ENCODE peak calls at places on chromosomes 16 and 17, in eight cellular contexts. One of them, this sample, is unnamed.

GRCh38 chr17:38687291-38687690 is 12.5 kb upstream of the EPOP start:
- DNase-seq in RWPE1: no peak
- DNase-seq in endothelial cell: no peak
- DNase-seq in CD8-positive, alpha-beta T cell: no peak
- DNase-seq in right lobe of liver: no peak
- DNase-seq in nephron progenitor cell: no peak
- DNase-seq in heart left ventricle: no peak
- DNase-seq in fibroblast of lung: peak
- DNase-seq in this sample: no peak

GRCh38 chr17:50831430-50832064 is 3.8 kb upstream of the WFIKKN2 start:
- DNase-seq in RWPE1: no peak
- DNase-seq in endothelial cell: no peak
- DNase-seq in CD8-positive, alpha-beta T cell: no peak
- DNase-seq in right lobe of liver: no peak
- DNase-seq in nephron progenitor cell: no peak
- DNase-seq in heart left ventricle: no peak
- DNase-seq in fibroblast of lung: no peak
- DNase-seq in this sample: no peak

GRCh38 chr16:17723735-17724134 is 253.0 kb upstream of the XYLT1 start:
- DNase-seq in RWPE1: no peak
- DNase-seq in endothelial cell: no peak
- DNase-seq in CD8-positive, alpha-beta T cell: no peak
- DNase-seq in right lobe of liver: no peak
- DNase-seq in nephron progenitor cell: no peak
- DNase-seq in heart left ventricle: no peak
- DNase-seq in fibroblast of lung: peak
- DNase-seq in this sample: no peak

GRCh38 chr17:81434079-81434478 is 38.8 kb downstream of the BAHCC1 start:
- DNase-seq in RWPE1: no peak
- DNase-seq in endothelial cell: no peak
- DNase-seq in CD8-positive, alpha-beta T cell: no peak
- DNase-seq in right lobe of liver: no peak
- DNase-seq in nephron progenitor cell: no peak
- DNase-seq in heart left ventricle: no peak
- DNase-seq in fibroblast of lung: peak
- DNase-seq in this sample: no peak

GRCh38 chr17:28938552-28938951 is 12.8 kb downstream of the PHF12 start:
- DNase-seq in RWPE1: no peak
- DNase-seq in endothelial cell: no peak
- DNase-seq in CD8-positive, alpha-beta T cell: no peak
- DNase-seq in right lobe of liver: peak
- DNase-seq in nephron progenitor cell: no peak
- DNase-seq in heart left ventricle: peak
- DNase-seq in fibroblast of lung: no peak
- DNase-seq in this sample: no peak

GRCh38 chr16:20114356-20114755 is 40.7 kb upstream of the GPR139 start:
- DNase-seq in RWPE1: peak
- DNase-seq in endothelial cell: no peak
- DNase-seq in CD8-positive, alpha-beta T cell: no peak
- DNase-seq in right lobe of liver: no peak
- DNase-seq in nephron progenitor cell: no peak
- DNase-seq in heart left ventricle: no peak
- DNase-seq in fibroblast of lung: no peak
- DNase-seq in this sample: no peak

GRCh38 chr17:19457830-19458271 is 46.8 kb downstream of the RNF112 start:
- DNase-seq in RWPE1: no peak
- DNase-seq in endothelial cell: no peak
- DNase-seq in CD8-positive, alpha-beta T cell: no peak
- DNase-seq in right lobe of liver: no peak
- DNase-seq in nephron progenitor cell: no peak
- DNase-seq in heart left ventricle: no peak
- DNase-seq in fibroblast of lung: no peak
- DNase-seq in this sample: no peak

GRCh38 chr16:85019659-85020245 is 7.8 kb upstream of the KIAA0513 start:
- DNase-seq in RWPE1: no peak
- DNase-seq in endothelial cell: no peak
- DNase-seq in CD8-positive, alpha-beta T cell: no peak
- DNase-seq in right lobe of liver: peak
- DNase-seq in nephron progenitor cell: no peak
- DNase-seq in heart left ventricle: no peak
- DNase-seq in fibroblast of lung: no peak
- DNase-seq in this sample: no peak

GRCh38 chr17:65198653-65199382 is 61.6 kb downstream of the RGS9 start:
- DNase-seq in RWPE1: peak
- DNase-seq in endothelial cell: no peak
- DNase-seq in CD8-positive, alpha-beta T cell: peak
- DNase-seq in right lobe of liver: no peak
- DNase-seq in nephron progenitor cell: peak
- DNase-seq in heart left ventricle: no peak
- DNase-seq in fibroblast of lung: peak
- DNase-seq in this sample: no peak

GRCh38 chr16:3094289-3095027 is 4.6 kb downstream of the ZSCAN10 start:
- DNase-seq in RWPE1: no peak
- DNase-seq in endothelial cell: peak
- DNase-seq in CD8-positive, alpha-beta T cell: peak
- DNase-seq in right lobe of liver: no peak
- DNase-seq in nephron progenitor cell: no peak
- DNase-seq in heart left ventricle: no peak
- DNase-seq in fibroblast of lung: no peak
- DNase-seq in this sample: no peak

GRCh38 chr17:82559779-82560642 is 40.5 kb downstream of the FOXK2 start:
- DNase-seq in RWPE1: no peak
- DNase-seq in endothelial cell: no peak
- DNase-seq in CD8-positive, alpha-beta T cell: no peak
- DNase-seq in right lobe of liver: no peak
- DNase-seq in nephron progenitor cell: no peak
- DNase-seq in heart left ventricle: no peak
- DNase-seq in fibroblast of lung: no peak
- DNase-seq in this sample: no peak

GRCh38 chr16:21646721-21647561 is 5.5 kb downstream of the IGSF6 start:
- DNase-seq in RWPE1: no peak
- DNase-seq in endothelial cell: no peak
- DNase-seq in CD8-positive, alpha-beta T cell: peak
- DNase-seq in right lobe of liver: no peak
- DNase-seq in nephron progenitor cell: no peak
- DNase-seq in heart left ventricle: no peak
- DNase-seq in fibroblast of lung: no peak
- DNase-seq in this sample: no peak

GRCh38 chr17:79892457-79893236 is 53.4 kb upstream of the CBX4 start:
- DNase-seq in RWPE1: peak
- DNase-seq in endothelial cell: no peak
- DNase-seq in CD8-positive, alpha-beta T cell: no peak
- DNase-seq in right lobe of liver: no peak
- DNase-seq in nephron progenitor cell: no peak
- DNase-seq in heart left ventricle: no peak
- DNase-seq in fibroblast of lung: no peak
- DNase-seq in this sample: no peak

GRCh38 chr16:14097182-14097951 is 26.2 kb downstream of the MRTFB start:
- DNase-seq in RWPE1: peak
- DNase-seq in endothelial cell: no peak
- DNase-seq in CD8-positive, alpha-beta T cell: no peak
- DNase-seq in right lobe of liver: no peak
- DNase-seq in nephron progenitor cell: no peak
- DNase-seq in heart left ventricle: no peak
- DNase-seq in fibroblast of lung: no peak
- DNase-seq in this sample: no peak

GRCh38 chr16:66695935-66696668 is 441 bp downstream of the CMTM4 start:
- DNase-seq in RWPE1: peak
- DNase-seq in endothelial cell: peak
- DNase-seq in CD8-positive, alpha-beta T cell: peak
- DNase-seq in right lobe of liver: peak
- DNase-seq in nephron progenitor cell: peak
- DNase-seq in heart left ventricle: no peak
- DNase-seq in fibroblast of lung: no peak
- DNase-seq in this sample: peak

GRCh38 chr16:19555938-19556778 is 655 bp downstream of the VPS35L start:
- DNase-seq in RWPE1: no peak
- DNase-seq in endothelial cell: peak
- DNase-seq in CD8-positive, alpha-beta T cell: peak
- DNase-seq in right lobe of liver: no peak
- DNase-seq in nephron progenitor cell: peak
- DNase-seq in heart left ventricle: no peak
- DNase-seq in fibroblast of lung: peak
- DNase-seq in this sample: peak

GRCh38 chr16:57824880-57825279 is 22.6 kb upstream of the KIFC3 start:
- DNase-seq in RWPE1: no peak
- DNase-seq in endothelial cell: no peak
- DNase-seq in CD8-positive, alpha-beta T cell: no peak
- DNase-seq in right lobe of liver: no peak
- DNase-seq in nephron progenitor cell: no peak
- DNase-seq in heart left ventricle: no peak
- DNase-seq in fibroblast of lung: no peak
- DNase-seq in this sample: no peak

GRCh38 chr17:7932949-7933348 is 943 bp downstream of the CNTROB start:
- DNase-seq in RWPE1: peak
- DNase-seq in endothelial cell: peak
- DNase-seq in CD8-positive, alpha-beta T cell: peak
- DNase-seq in right lobe of liver: no peak
- DNase-seq in nephron progenitor cell: peak
- DNase-seq in heart left ventricle: no peak
- DNase-seq in fibroblast of lung: peak
- DNase-seq in this sample: no peak

GRCh38 chr16:87501117-87501516 is 8.3 kb upstream of the ZCCHC14 start:
- DNase-seq in RWPE1: no peak
- DNase-seq in endothelial cell: no peak
- DNase-seq in CD8-positive, alpha-beta T cell: no peak
- DNase-seq in right lobe of liver: no peak
- DNase-seq in nephron progenitor cell: no peak
- DNase-seq in heart left ventricle: no peak
- DNase-seq in fibroblast of lung: no peak
- DNase-seq in this sample: no peak

GRCh38 chr16:87496101-87496801 is 3.4 kb upstream of the ZCCHC14 start:
- DNase-seq in RWPE1: no peak
- DNase-seq in endothelial cell: no peak
- DNase-seq in CD8-positive, alpha-beta T cell: peak
- DNase-seq in right lobe of liver: no peak
- DNase-seq in nephron progenitor cell: no peak
- DNase-seq in heart left ventricle: no peak
- DNase-seq in fibroblast of lung: no peak
- DNase-seq in this sample: no peak

GRCh38 chr16:87502308-87502969 is 9.6 kb upstream of the ZCCHC14 start:
- DNase-seq in RWPE1: no peak
- DNase-seq in endothelial cell: no peak
- DNase-seq in CD8-positive, alpha-beta T cell: no peak
- DNase-seq in right lobe of liver: no peak
- DNase-seq in nephron progenitor cell: no peak
- DNase-seq in heart left ventricle: no peak
- DNase-seq in fibroblast of lung: no peak
- DNase-seq in this sample: no peak

GRCh38 chr16:87498324-87499188 is 5.7 kb upstream of the ZCCHC14 start:
- DNase-seq in RWPE1: no peak
- DNase-seq in endothelial cell: no peak
- DNase-seq in CD8-positive, alpha-beta T cell: no peak
- DNase-seq in right lobe of liver: no peak
- DNase-seq in nephron progenitor cell: no peak
- DNase-seq in heart left ventricle: no peak
- DNase-seq in fibroblast of lung: no peak
- DNase-seq in this sample: no peak

GRCh38 chr16:87499189-87499486 is 6.3 kb upstream of the ZCCHC14 start:
- DNase-seq in RWPE1: no peak
- DNase-seq in endothelial cell: no peak
- DNase-seq in CD8-positive, alpha-beta T cell: no peak
- DNase-seq in right lobe of liver: no peak
- DNase-seq in nephron progenitor cell: no peak
- DNase-seq in heart left ventricle: no peak
- DNase-seq in fibroblast of lung: peak
- DNase-seq in this sample: no peak
- TF ChIP-seq CTCF in RWPE1: no peak
- TF ChIP-seq CTCF in endothelial cell: no peak
- TF ChIP-seq CTCF in CD8-positive, alpha-beta T cell: no peak
- TF ChIP-seq CTCF in right lobe of liver: no peak
- TF ChIP-seq CTCF in nephron progenitor cell: no peak
- TF ChIP-seq CTCF in heart left ventricle: no peak
- TF ChIP-seq CTCF in fibroblast of lung: no peak
- TF ChIP-seq CTCF in this sample: no peak

GRCh38 chr16:26765087-26765486 is 301.6 kb upstream of the C16orf82 start:
- DNase-seq in RWPE1: no peak
- DNase-seq in endothelial cell: peak
- DNase-seq in CD8-positive, alpha-beta T cell: no peak
- DNase-seq in right lobe of liver: no peak
- DNase-seq in nephron progenitor cell: peak
- DNase-seq in heart left ventricle: no peak
- DNase-seq in fibroblast of lung: no peak
- DNase-seq in this sample: no peak
- TF ChIP-seq CTCF in RWPE1: no peak
- TF ChIP-seq CTCF in endothelial cell: peak
- TF ChIP-seq CTCF in CD8-positive, alpha-beta T cell: peak
- TF ChIP-seq CTCF in right lobe of liver: peak
- TF ChIP-seq CTCF in nephron progenitor cell: peak
- TF ChIP-seq CTCF in heart left ventricle: peak
- TF ChIP-seq CTCF in fibroblast of lung: peak
- TF ChIP-seq CTCF in this sample: peak

DNA sequence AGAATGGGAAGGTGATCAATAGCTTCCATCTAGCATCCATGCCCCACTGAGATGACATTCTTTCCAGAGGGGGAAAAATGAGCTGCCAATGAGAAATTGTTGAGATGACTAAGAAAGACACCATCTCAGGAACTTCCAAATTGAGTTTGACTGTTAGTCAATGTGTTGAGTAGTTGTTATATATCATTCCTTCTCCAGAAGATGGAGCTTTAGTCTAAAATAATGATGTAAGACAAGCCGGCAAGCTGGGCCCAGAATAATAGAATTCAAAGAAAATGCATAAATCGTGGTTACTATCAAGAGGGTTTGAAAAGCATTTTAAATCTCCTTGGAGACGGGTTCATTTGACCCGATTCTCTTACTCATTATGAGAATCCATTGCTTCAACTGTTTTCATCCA is 71.0 kb upstream of the ATF7IP2 start:
- DNase-seq in RWPE1: peak
- DNase-seq in endothelial cell: no peak
- DNase-seq in CD8-positive, alpha-beta T cell: no peak
- DNase-seq in right lobe of liver: no peak
- DNase-seq in nephron progenitor cell: no peak
- DNase-seq in heart left ventricle: no peak
- DNase-seq in fibroblast of lung: peak
- DNase-seq in this sample: no peak
- TF ChIP-seq CTCF in RWPE1: peak
- TF ChIP-seq CTCF in endothelial cell: no peak
- TF ChIP-seq CTCF in CD8-positive, alpha-beta T cell: peak
- TF ChIP-seq CTCF in right lobe of liver: peak
- TF ChIP-seq CTCF in nephron progenitor cell: no peak
- TF ChIP-seq CTCF in heart left ventricle: peak
- TF ChIP-seq CTCF in fibroblast of lung: no peak
- TF ChIP-seq CTCF in this sample: no peak

DNA sequence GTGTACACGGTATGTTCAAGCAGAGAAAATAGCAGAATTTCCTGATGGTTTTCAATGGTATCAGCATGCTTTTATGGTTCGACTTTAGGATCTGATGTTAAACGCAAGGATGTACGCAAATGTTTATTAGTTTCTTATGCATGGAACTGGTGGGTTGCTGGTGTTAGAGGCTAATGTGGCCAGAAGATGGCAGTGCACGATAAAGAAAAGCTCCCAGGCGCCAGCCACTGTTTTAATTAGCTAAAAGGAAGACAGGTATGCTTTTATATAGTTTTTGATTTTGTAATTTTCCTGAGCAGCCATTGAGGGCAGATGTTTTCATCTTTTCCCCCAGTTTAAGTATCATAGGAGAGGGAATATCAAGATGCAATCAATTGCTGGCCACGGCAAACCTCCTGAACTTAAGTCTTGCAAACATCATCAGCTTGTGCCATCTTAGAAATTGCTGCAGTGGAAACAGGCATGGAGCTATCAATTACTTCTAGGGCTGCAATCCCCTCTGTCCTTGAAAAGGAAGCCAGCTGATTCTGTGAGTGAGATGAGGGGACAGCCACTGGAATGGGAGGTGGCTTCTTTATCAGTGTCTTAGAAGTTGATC is 648.5 kb upstream of the RBFOX1 start:
- DNase-seq in RWPE1: peak
- DNase-seq in endothelial cell: peak
- DNase-seq in CD8-positive, alpha-beta T cell: no peak
- DNase-seq in right lobe of liver: no peak
- DNase-seq in nephron progenitor cell: peak
- DNase-seq in heart left ventricle: no peak
- DNase-seq in fibroblast of lung: no peak
- DNase-seq in this sample: no peak
- TF ChIP-seq CTCF in RWPE1: peak
- TF ChIP-seq CTCF in endothelial cell: no peak
- TF ChIP-seq CTCF in CD8-positive, alpha-beta T cell: no peak
- TF ChIP-seq CTCF in right lobe of liver: peak
- TF ChIP-seq CTCF in nephron progenitor cell: peak
- TF ChIP-seq CTCF in heart left ventricle: no peak
- TF ChIP-seq CTCF in fibroblast of lung: no peak
- TF ChIP-seq CTCF in this sample: peak

This sample was measured in progenitor cell of endocrine pancreas.